ENCODE peak calls at places on chromosomes 2 and 18, in four cellular contexts. One of them, this sample, is unnamed.

GRCh38 chr2:240848900-240849680 is 19.5 kb upstream of the AGXT start:
- DNase-seq in A549: no peak
- DNase-seq in heart left ventricle: no peak
- DNase-seq in HCT116: no peak
- DNase-seq in this sample: no peak

GRCh38 chr2:169895294-169895985 is 68.2 kb downstream of the UBR3 start:
- DNase-seq in A549: no peak
- DNase-seq in heart left ventricle: no peak
- DNase-seq in HCT116: no peak
- DNase-seq in this sample: no peak

GRCh38 chr2:130355181-130355577 is 677 bp upstream of the PTPN18 start:
- DNase-seq in A549: no peak
- DNase-seq in heart left ventricle: no peak
- DNase-seq in HCT116: no peak
- DNase-seq in this sample: no peak

GRCh38 chr2:44136186-44136585 is 32.5 kb upstream of the PPM1B start:
- DNase-seq in A549: peak
- DNase-seq in heart left ventricle: no peak
- DNase-seq in HCT116: no peak
- DNase-seq in this sample: no peak

GRCh38 chr2:218782529-218782845 is 540 bp downstream of the CYP27A1 start:
- DNase-seq in A549: no peak
- DNase-seq in heart left ventricle: no peak
- DNase-seq in HCT116: no peak
- DNase-seq in this sample: peak

GRCh38 chr18:44232500-44232899 is 448.2 kb upstream of the SETBP1 start:
- DNase-seq in A549: no peak
- DNase-seq in heart left ventricle: no peak
- DNase-seq in HCT116: no peak
- DNase-seq in this sample: no peak

GRCh38 chr2:110679865-110680264 is 2.0 kb upstream of the BUB1 start:
- DNase-seq in A549: no peak
- DNase-seq in heart left ventricle: no peak
- DNase-seq in HCT116: no peak
- DNase-seq in this sample: no peak

GRCh38 chr18:48968412-48969215 is 17.8 kb upstream of the SMAD7 start:
- DNase-seq in A549: no peak
- DNase-seq in heart left ventricle: no peak
- DNase-seq in HCT116: no peak
- DNase-seq in this sample: no peak

GRCh38 chr2:46534589-46534988 is 55.2 kb downstream of the TMEM247 start:
- DNase-seq in A549: no peak
- DNase-seq in heart left ventricle: no peak
- DNase-seq in HCT116: no peak
- DNase-seq in this sample: no peak

GRCh38 chr2:222194669-222195068 is 104.1 kb downstream of the PAX3 start:
- DNase-seq in A549: no peak
- DNase-seq in heart left ventricle: no peak
- DNase-seq in HCT116: no peak
- DNase-seq in this sample: no peak

GRCh38 chr18:28494151-28494550 is 317.2 kb upstream of the CDH2 start:
- DNase-seq in A549: no peak
- DNase-seq in heart left ventricle: no peak
- DNase-seq in HCT116: no peak
- DNase-seq in this sample: no peak

GRCh38 chr18:59070181-59070912 is 69.3 kb upstream of the SEC11C start:
- DNase-seq in A549: peak
- DNase-seq in heart left ventricle: peak
- DNase-seq in HCT116: peak
- DNase-seq in this sample: peak

GRCh38 chr2:45814951-45815621 is 163.6 kb downstream of the PRKCE start:
- DNase-seq in A549: no peak
- DNase-seq in heart left ventricle: no peak
- DNase-seq in HCT116: no peak
- DNase-seq in this sample: no peak

GRCh38 chr18:21490745-21491144 is 109.8 kb downstream of the ESCO1 start:
- DNase-seq in A549: no peak
- DNase-seq in heart left ventricle: no peak
- DNase-seq in HCT116: no peak
- DNase-seq in this sample: no peak

GRCh38 chr2:205435970-205436369 is 246.3 kb upstream of the NRP2 start:
- DNase-seq in A549: no peak
- DNase-seq in heart left ventricle: no peak
- DNase-seq in HCT116: no peak
- DNase-seq in this sample: no peak

GRCh38 chr2:218618102-218618860 is 10.6 kb downstream of the PLCD4 start:
- DNase-seq in A549: no peak
- DNase-seq in heart left ventricle: no peak
- DNase-seq in HCT116: peak
- DNase-seq in this sample: no peak

GRCh38 chr2:60679059-60679780 is 76.8 kb upstream of the PAPOLG start:
- DNase-seq in A549: no peak
- DNase-seq in heart left ventricle: peak
- DNase-seq in HCT116: no peak
- DNase-seq in this sample: no peak

GRCh38 chr2:173545364-173545734 is 190.7 kb downstream of the CDCA7 start:
- DNase-seq in A549: no peak
- DNase-seq in heart left ventricle: peak
- DNase-seq in HCT116: no peak
- DNase-seq in this sample: peak

GRCh38 chr2:128442891-128443302 is 124.2 kb upstream of the HS6ST1 start:
- DNase-seq in A549: no peak
- DNase-seq in heart left ventricle: peak
- DNase-seq in HCT116: no peak
- DNase-seq in this sample: peak

GRCh38 chr2:105777506-105778343 is 33.0 kb downstream of the NCK2 start:
- DNase-seq in A549: no peak
- DNase-seq in heart left ventricle: no peak
- DNase-seq in HCT116: no peak
- DNase-seq in this sample: no peak

GRCh38 chr18:13621886-13622619 is 104.3 kb downstream of the FAM210A start:
- DNase-seq in A549: no peak
- DNase-seq in heart left ventricle: no peak
- DNase-seq in HCT116: no peak
- DNase-seq in this sample: no peak

GRCh38 chr2:72115361-72116080 is 32.1 kb downstream of the CYP26B1 start:
- DNase-seq in A549: peak
- DNase-seq in heart left ventricle: no peak
- DNase-seq in HCT116: peak
- DNase-seq in this sample: no peak

GRCh38 chr2:241373449-241373848 is 17.4 kb downstream of the FARP2 start:
- DNase-seq in A549: no peak
- DNase-seq in heart left ventricle: no peak
- DNase-seq in HCT116: no peak
- DNase-seq in this sample: no peak

GRCh38 chr2:150832686-150833085 is 345.2 kb upstream of the RND3 start:
- DNase-seq in A549: no peak
- DNase-seq in heart left ventricle: no peak
- DNase-seq in HCT116: no peak
- DNase-seq in this sample: no peak

GRCh38 chr2:11933854-11934253 is 187.4 kb downstream of the LPIN1 start:
- DNase-seq in A549: no peak
- DNase-seq in heart left ventricle: no peak
- DNase-seq in HCT116: no peak
- DNase-seq in this sample: no peak

GRCh38 chr2:201854221-201854801 is 48.0 kb downstream of the CDK15 start:
- DNase-seq in A549: no peak
- DNase-seq in heart left ventricle: no peak
- DNase-seq in HCT116: no peak
- DNase-seq in this sample: no peak

GRCh38 chr2:231260442-231260841 is 62.0 kb downstream of the ARMC9 start:
- DNase-seq in A549: no peak
- DNase-seq in heart left ventricle: no peak
- DNase-seq in HCT116: no peak
- DNase-seq in this sample: no peak

GRCh38 chr2:143918465-143918989 is 601.4 kb downstream of the ZEB2 start:
- DNase-seq in A549: no peak
- DNase-seq in heart left ventricle: no peak
- DNase-seq in HCT116: no peak
- DNase-seq in this sample: no peak

GRCh38 chr2:71299507-71299906 is 32.1 kb upstream of the ZNF638 start:
- DNase-seq in A549: peak
- DNase-seq in heart left ventricle: no peak
- DNase-seq in HCT116: no peak
- DNase-seq in this sample: no peak

GRCh38 chr18:44651453-44651852 is 29.2 kb upstream of the SETBP1 start:
- DNase-seq in A549: peak
- DNase-seq in heart left ventricle: no peak
- DNase-seq in HCT116: no peak
- DNase-seq in this sample: no peak

GRCh38 chr2:213229814-213230213 is 54.5 kb upstream of the SPAG16 start:
- DNase-seq in A549: no peak
- DNase-seq in heart left ventricle: no peak
- DNase-seq in HCT116: no peak
- DNase-seq in this sample: no peak

GRCh38 chr2:11498126-11498473 is 32.1 kb upstream of the E2F6 start:
- DNase-seq in A549: no peak
- DNase-seq in heart left ventricle: no peak
- DNase-seq in HCT116: no peak
- DNase-seq in this sample: no peak

DNA sequence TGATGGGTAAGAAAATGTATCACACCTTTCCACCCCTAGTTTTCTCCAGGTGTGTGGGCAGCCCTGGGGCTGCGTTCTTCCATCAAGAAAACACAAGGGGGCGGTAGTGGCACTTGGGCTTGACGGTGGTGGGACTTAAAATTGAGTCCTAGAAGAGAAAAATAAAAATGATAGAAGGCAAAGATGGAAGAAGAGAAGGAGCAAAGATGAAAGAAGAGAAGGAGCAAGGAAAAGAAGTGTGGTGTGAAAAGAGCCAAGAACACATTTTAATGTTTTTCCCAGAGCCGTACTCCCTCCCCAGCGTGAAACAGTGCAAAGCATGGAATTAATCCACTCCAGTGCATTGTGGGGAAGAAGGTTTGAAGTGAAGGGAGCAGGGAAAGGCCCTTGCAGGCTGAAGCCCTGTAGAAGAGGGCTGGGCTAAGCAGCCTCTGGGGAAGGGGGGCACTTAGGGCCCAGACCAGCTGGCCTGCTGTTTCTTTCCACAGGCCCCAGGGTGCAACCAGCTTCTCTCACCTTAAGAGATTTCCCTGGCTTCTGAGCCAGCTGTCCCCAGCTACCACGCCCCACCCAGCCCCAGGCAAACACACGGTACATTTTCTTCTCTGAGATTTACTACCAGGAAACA is 256.8 kb downstream of the RNF152 start:
- DNase-seq in A549: no peak
- DNase-seq in heart left ventricle: peak
- DNase-seq in HCT116: peak
- DNase-seq in this sample: peak
- TF ChIP-seq POLR2A in A549: no peak
- TF ChIP-seq POLR2A in heart left ventricle: no peak
- TF ChIP-seq POLR2A in HCT116: no peak
- TF ChIP-seq POLR2A in this sample: no peak

GRCh38 chr18:63238711-63239110 is 80.9 kb downstream of the BCL2 start:
- DNase-seq in A549: no peak
- DNase-seq in heart left ventricle: no peak
- DNase-seq in HCT116: no peak
- DNase-seq in this sample: no peak
- H3K4me3 ChIP-seq in A549: no peak
- H3K4me3 ChIP-seq in heart left ventricle: no peak
- H3K4me3 ChIP-seq in HCT116: no peak
- H3K4me3 ChIP-seq in this sample: no peak

GRCh38 chr2:191866675-191867506 is 20.0 kb upstream of the CAVIN2 start:
- DNase-seq in A549: peak
- DNase-seq in heart left ventricle: no peak
- DNase-seq in HCT116: peak
- DNase-seq in this sample: peak
- H3K27ac ChIP-seq in A549: peak
- H3K27ac ChIP-seq in heart left ventricle: peak
- H3K27ac ChIP-seq in HCT116: peak
- H3K27ac ChIP-seq in this sample: peak

GRCh38 chr2:23688486-23689130 is 238.3 kb downstream of the ATAD2B start:
- DNase-seq in A549: no peak
- DNase-seq in heart left ventricle: no peak
- DNase-seq in HCT116: no peak
- DNase-seq in this sample: no peak

GRCh38 chr2:23686405-23687029 is 240.4 kb downstream of the ATAD2B start:
- DNase-seq in A549: no peak
- DNase-seq in heart left ventricle: no peak
- DNase-seq in HCT116: no peak
- DNase-seq in this sample: no peak

GRCh38 chr2:23685706-23686105 is 241.2 kb downstream of the ATAD2B start:
- DNase-seq in A549: no peak
- DNase-seq in heart left ventricle: no peak
- DNase-seq in HCT116: no peak
- DNase-seq in this sample: no peak

GRCh38 chr2:23687713-23688112 is 239.2 kb downstream of the ATAD2B start:
- DNase-seq in A549: no peak
- DNase-seq in heart left ventricle: no peak
- DNase-seq in HCT116: no peak
- DNase-seq in this sample: no peak

GRCh38 chr2:23687214-23687613 is 239.7 kb downstream of the ATAD2B start:
- DNase-seq in A549: no peak
- DNase-seq in heart left ventricle: no peak
- DNase-seq in HCT116: no peak
- DNase-seq in this sample: no peak
- TF ChIP-seq POLR2A in A549: no peak
- TF ChIP-seq POLR2A in heart left ventricle: no peak
- TF ChIP-seq POLR2A in HCT116: no peak
- TF ChIP-seq POLR2A in this sample: no peak

GRCh38 chr2:200155652-200156051 is 150.8 kb upstream of the SPATS2L start:
- DNase-seq in A549: no peak
- DNase-seq in heart left ventricle: no peak
- DNase-seq in HCT116: no peak
- DNase-seq in this sample: no peak
- H3K4me3 ChIP-seq in A549: no peak
- H3K4me3 ChIP-seq in heart left ventricle: peak
- H3K4me3 ChIP-seq in HCT116: no peak
- H3K4me3 ChIP-seq in this sample: no peak

DNA sequence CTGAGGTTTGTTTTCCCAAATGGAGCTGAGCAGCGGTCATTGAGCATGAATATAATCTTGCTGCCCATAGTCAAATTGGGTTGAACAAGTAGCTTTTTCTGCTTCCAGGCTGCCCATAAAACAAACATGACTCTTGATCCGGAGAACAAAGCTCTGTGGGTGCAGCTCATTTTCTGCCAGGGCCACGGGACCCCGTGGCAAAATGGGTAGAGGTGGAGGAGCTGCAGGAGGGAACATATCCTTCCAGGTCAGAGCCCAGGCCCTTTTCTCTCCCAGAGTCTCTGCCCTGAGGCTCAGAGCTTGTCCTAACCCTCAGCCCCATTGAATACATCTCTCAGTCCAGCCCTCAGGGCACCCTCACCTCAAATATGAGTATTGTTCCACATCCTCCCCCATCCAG is 151.6 kb upstream of the TWIST2 start:
- DNase-seq in A549: no peak
- DNase-seq in heart left ventricle: no peak
- DNase-seq in HCT116: no peak
- DNase-seq in this sample: no peak
- H3K27ac ChIP-seq in A549: peak
- H3K27ac ChIP-seq in heart left ventricle: no peak
- H3K27ac ChIP-seq in HCT116: no peak
- H3K27ac ChIP-seq in this sample: no peak

This sample was measured in testis.